ENCODE peak calls at places on chromosome 2, in eight cellular contexts. One of them, this sample, is unnamed.

GRCh38 chr2:219553463-219553862 is 9.6 kb downstream of the TMEM198 start:
- DNase-seq in posterior cingulate gyrus: no peak
- DNase-seq in midbrain: no peak
- DNase-seq in NCI-H526: no peak
- DNase-seq in stimulated activated CD4-positive, alpha-beta T cell treated with anti-CD3 and anti-CD28 coated beads, Interleukin-12 subunit alpha, Interleukin-12 subunit beta, amount 100 ng/mL, for 48 hours: no peak
- DNase-seq in stimulated activated CD8-positive, alpha-beta memory T cell treated with anti-CD3 and anti-CD28 coated beads, Interleukin-15, amount 100 ng/mL, for 1 hour: no peak
- DNase-seq in activated CD4-positive, alpha-beta T cell treated with anti-CD3 and anti-CD28 coated beads, Interleukin-2, amount 50 U/mL, for 24 hours: no peak
- DNase-seq in Calu3: no peak
- DNase-seq in this sample: no peak

GRCh38 chr2:31965094-31965493 is 45.7 kb downstream of the MEMO1 start:
- DNase-seq in posterior cingulate gyrus: no peak
- DNase-seq in midbrain: no peak
- DNase-seq in NCI-H526: no peak
- DNase-seq in stimulated activated CD4-positive, alpha-beta T cell treated with anti-CD3 and anti-CD28 coated beads, Interleukin-12 subunit alpha, Interleukin-12 subunit beta, amount 100 ng/mL, for 48 hours: no peak
- DNase-seq in stimulated activated CD8-positive, alpha-beta memory T cell treated with anti-CD3 and anti-CD28 coated beads, Interleukin-15, amount 100 ng/mL, for 1 hour: no peak
- DNase-seq in activated CD4-positive, alpha-beta T cell treated with anti-CD3 and anti-CD28 coated beads, Interleukin-2, amount 50 U/mL, for 24 hours: no peak
- DNase-seq in Calu3: no peak
- DNase-seq in this sample: no peak

GRCh38 chr2:231047270-231047921 is 9.3 kb upstream of the PSMD1 start:
- DNase-seq in posterior cingulate gyrus: peak
- DNase-seq in midbrain: peak
- DNase-seq in NCI-H526: peak
- DNase-seq in stimulated activated CD4-positive, alpha-beta T cell treated with anti-CD3 and anti-CD28 coated beads, Interleukin-12 subunit alpha, Interleukin-12 subunit beta, amount 100 ng/mL, for 48 hours: no peak
- DNase-seq in stimulated activated CD8-positive, alpha-beta memory T cell treated with anti-CD3 and anti-CD28 coated beads, Interleukin-15, amount 100 ng/mL, for 1 hour: no peak
- DNase-seq in activated CD4-positive, alpha-beta T cell treated with anti-CD3 and anti-CD28 coated beads, Interleukin-2, amount 50 U/mL, for 24 hours: no peak
- DNase-seq in Calu3: peak
- DNase-seq in this sample: no peak

GRCh38 chr2:10317646-10318045 is 14.9 kb downstream of the HPCAL1 start:
- DNase-seq in posterior cingulate gyrus: no peak
- DNase-seq in midbrain: no peak
- DNase-seq in NCI-H526: no peak
- DNase-seq in stimulated activated CD4-positive, alpha-beta T cell treated with anti-CD3 and anti-CD28 coated beads, Interleukin-12 subunit alpha, Interleukin-12 subunit beta, amount 100 ng/mL, for 48 hours: no peak
- DNase-seq in stimulated activated CD8-positive, alpha-beta memory T cell treated with anti-CD3 and anti-CD28 coated beads, Interleukin-15, amount 100 ng/mL, for 1 hour: no peak
- DNase-seq in activated CD4-positive, alpha-beta T cell treated with anti-CD3 and anti-CD28 coated beads, Interleukin-2, amount 50 U/mL, for 24 hours: no peak
- DNase-seq in Calu3: no peak
- DNase-seq in this sample: peak

GRCh38 chr2:113602869-113603466 is 24.1 kb upstream of the RABL2A start:
- DNase-seq in posterior cingulate gyrus: no peak
- DNase-seq in midbrain: no peak
- DNase-seq in NCI-H526: no peak
- DNase-seq in stimulated activated CD4-positive, alpha-beta T cell treated with anti-CD3 and anti-CD28 coated beads, Interleukin-12 subunit alpha, Interleukin-12 subunit beta, amount 100 ng/mL, for 48 hours: no peak
- DNase-seq in stimulated activated CD8-positive, alpha-beta memory T cell treated with anti-CD3 and anti-CD28 coated beads, Interleukin-15, amount 100 ng/mL, for 1 hour: no peak
- DNase-seq in activated CD4-positive, alpha-beta T cell treated with anti-CD3 and anti-CD28 coated beads, Interleukin-2, amount 50 U/mL, for 24 hours: no peak
- DNase-seq in Calu3: no peak
- DNase-seq in this sample: no peak

GRCh38 chr2:235599596-235600338 is 105.9 kb downstream of the AGAP1 start:
- DNase-seq in posterior cingulate gyrus: no peak
- DNase-seq in midbrain: no peak
- DNase-seq in NCI-H526: peak
- DNase-seq in stimulated activated CD4-positive, alpha-beta T cell treated with anti-CD3 and anti-CD28 coated beads, Interleukin-12 subunit alpha, Interleukin-12 subunit beta, amount 100 ng/mL, for 48 hours: no peak
- DNase-seq in stimulated activated CD8-positive, alpha-beta memory T cell treated with anti-CD3 and anti-CD28 coated beads, Interleukin-15, amount 100 ng/mL, for 1 hour: no peak
- DNase-seq in activated CD4-positive, alpha-beta T cell treated with anti-CD3 and anti-CD28 coated beads, Interleukin-2, amount 50 U/mL, for 24 hours: no peak
- DNase-seq in Calu3: no peak
- DNase-seq in this sample: no peak

GRCh38 chr2:121211251-121211650 is 73.8 kb downstream of the TFCP2L1 start:
- DNase-seq in posterior cingulate gyrus: no peak
- DNase-seq in midbrain: no peak
- DNase-seq in NCI-H526: no peak
- DNase-seq in stimulated activated CD4-positive, alpha-beta T cell treated with anti-CD3 and anti-CD28 coated beads, Interleukin-12 subunit alpha, Interleukin-12 subunit beta, amount 100 ng/mL, for 48 hours: no peak
- DNase-seq in stimulated activated CD8-positive, alpha-beta memory T cell treated with anti-CD3 and anti-CD28 coated beads, Interleukin-15, amount 100 ng/mL, for 1 hour: no peak
- DNase-seq in activated CD4-positive, alpha-beta T cell treated with anti-CD3 and anti-CD28 coated beads, Interleukin-2, amount 50 U/mL, for 24 hours: no peak
- DNase-seq in Calu3: peak
- DNase-seq in this sample: no peak

GRCh38 chr2:84899181-84899580 is 6.3 kb upstream of the TMSB10 start:
- DNase-seq in posterior cingulate gyrus: no peak
- DNase-seq in midbrain: no peak
- DNase-seq in NCI-H526: no peak
- DNase-seq in stimulated activated CD4-positive, alpha-beta T cell treated with anti-CD3 and anti-CD28 coated beads, Interleukin-12 subunit alpha, Interleukin-12 subunit beta, amount 100 ng/mL, for 48 hours: no peak
- DNase-seq in stimulated activated CD8-positive, alpha-beta memory T cell treated with anti-CD3 and anti-CD28 coated beads, Interleukin-15, amount 100 ng/mL, for 1 hour: no peak
- DNase-seq in activated CD4-positive, alpha-beta T cell treated with anti-CD3 and anti-CD28 coated beads, Interleukin-2, amount 50 U/mL, for 24 hours: no peak
- DNase-seq in Calu3: no peak
- DNase-seq in this sample: no peak

GRCh38 chr2:138516030-138516704 is 14.6 kb downstream of the SPOPL start:
- DNase-seq in posterior cingulate gyrus: no peak
- DNase-seq in midbrain: no peak
- DNase-seq in NCI-H526: no peak
- DNase-seq in stimulated activated CD4-positive, alpha-beta T cell treated with anti-CD3 and anti-CD28 coated beads, Interleukin-12 subunit alpha, Interleukin-12 subunit beta, amount 100 ng/mL, for 48 hours: no peak
- DNase-seq in stimulated activated CD8-positive, alpha-beta memory T cell treated with anti-CD3 and anti-CD28 coated beads, Interleukin-15, amount 100 ng/mL, for 1 hour: no peak
- DNase-seq in activated CD4-positive, alpha-beta T cell treated with anti-CD3 and anti-CD28 coated beads, Interleukin-2, amount 50 U/mL, for 24 hours: no peak
- DNase-seq in Calu3: no peak
- DNase-seq in this sample: no peak

GRCh38 chr2:201642579-201643215 is 606 bp downstream of the TMEM237 start:
- DNase-seq in posterior cingulate gyrus: peak
- DNase-seq in midbrain: peak
- DNase-seq in NCI-H526: peak
- DNase-seq in stimulated activated CD4-positive, alpha-beta T cell treated with anti-CD3 and anti-CD28 coated beads, Interleukin-12 subunit alpha, Interleukin-12 subunit beta, amount 100 ng/mL, for 48 hours: peak
- DNase-seq in stimulated activated CD8-positive, alpha-beta memory T cell treated with anti-CD3 and anti-CD28 coated beads, Interleukin-15, amount 100 ng/mL, for 1 hour: peak
- DNase-seq in activated CD4-positive, alpha-beta T cell treated with anti-CD3 and anti-CD28 coated beads, Interleukin-2, amount 50 U/mL, for 24 hours: peak
- DNase-seq in Calu3: peak
- DNase-seq in this sample: peak

GRCh38 chr2:211745295-211746097 is 793.1 kb downstream of the ERBB4 start:
- DNase-seq in posterior cingulate gyrus: peak
- DNase-seq in midbrain: peak
- DNase-seq in NCI-H526: peak
- DNase-seq in stimulated activated CD4-positive, alpha-beta T cell treated with anti-CD3 and anti-CD28 coated beads, Interleukin-12 subunit alpha, Interleukin-12 subunit beta, amount 100 ng/mL, for 48 hours: peak
- DNase-seq in stimulated activated CD8-positive, alpha-beta memory T cell treated with anti-CD3 and anti-CD28 coated beads, Interleukin-15, amount 100 ng/mL, for 1 hour: no peak
- DNase-seq in activated CD4-positive, alpha-beta T cell treated with anti-CD3 and anti-CD28 coated beads, Interleukin-2, amount 50 U/mL, for 24 hours: no peak
- DNase-seq in Calu3: peak
- DNase-seq in this sample: no peak

GRCh38 chr2:133390151-133390550 is 178.1 kb downstream of the NCKAP5 start:
- DNase-seq in posterior cingulate gyrus: no peak
- DNase-seq in midbrain: no peak
- DNase-seq in NCI-H526: no peak
- DNase-seq in stimulated activated CD4-positive, alpha-beta T cell treated with anti-CD3 and anti-CD28 coated beads, Interleukin-12 subunit alpha, Interleukin-12 subunit beta, amount 100 ng/mL, for 48 hours: no peak
- DNase-seq in stimulated activated CD8-positive, alpha-beta memory T cell treated with anti-CD3 and anti-CD28 coated beads, Interleukin-15, amount 100 ng/mL, for 1 hour: no peak
- DNase-seq in activated CD4-positive, alpha-beta T cell treated with anti-CD3 and anti-CD28 coated beads, Interleukin-2, amount 50 U/mL, for 24 hours: no peak
- DNase-seq in Calu3: no peak
- DNase-seq in this sample: no peak

This sample was measured in chondrocyte.